ENCODE peak calls at places on chromosome 20, in five cellular contexts. V is right atrium auricular region, E is iPS-NIHi11, U is hippocampal formation, L is activated B cell treated with CpG ODN at 0.5 μM for 24 hours. O is an unnamed sample.

GRCh38 chr20:57698191-57698866 is 11.5 kb downstream of the PMEPA1 start:
- DNase-seq in E (no peak), L (no peak), V (no peak), U (no peak), O (peak)

GRCh38 chr20:58697201-58697866 is 4.7 kb downstream of the NPEPL1 start:
- DNase-seq in L (peak), E (no peak), V (no peak), U (no peak), O (peak)

GRCh38 chr20:34536798-34537394 is 20.7 kb downstream of the DYNLRB1 start:
- DNase-seq in L (no peak), V (no peak), E (peak), U (peak), O (peak)

GRCh38 chr20:62496525-62497218 is 20.9 kb upstream of the GATA5 start:
- DNase-seq in U (no peak), E (peak), L (no peak), V (no peak), O (peak)

GRCh38 chr20:41365785-41366545 is 653 bp downstream of the EMILIN3 start:
- DNase-seq in U (no peak), E (peak), V (no peak), L (no peak), O (no peak)

GRCh38 chr20:56202493-56203077 is 45.9 kb upstream of the MC3R start:
- DNase-seq in L (no peak), E (peak), U (peak), V (no peak), O (no peak)

GRCh38 chr20:10670521-10671220 is 3.1 kb downstream of the JAG1 start:
- DNase-seq in L (no peak), U (no peak), E (no peak), V (no peak), O (no peak)

GRCh38 chr20:58634121-58634817 is 16.8 kb upstream of the STX16 start:
- DNase-seq in U (no peak), V (no peak), E (no peak), L (no peak), O (peak)

GRCh38 chr20:52056203-52057062 is 135.1 kb downstream of the ZFP64 start:
- DNase-seq in U (no peak), E (no peak), V (no peak), L (no peak), O (no peak)

GRCh38 chr20:48098866-48099265 is 313.6 kb upstream of the SULF2 start:
- DNase-seq in U (no peak), L (no peak), V (no peak), E (no peak), O (no peak)

GRCh38 chr20:41030536-41031242 is 2.1 kb downstream of the TOP1 start:
- DNase-seq in U (no peak), V (no peak), L (no peak), E (no peak), O (no peak)

GRCh38 chr20:38137441-38138037 is 27.5 kb downstream of the TGM2 start:
- DNase-seq in U (no peak), V (no peak), E (no peak), L (no peak), O (no peak)